ENCODE peak calls at places on chromosomes 12 and 14, in ten cellular contexts. G is B cell, W is T47D, Q is skeletal muscle cell, J is HuH-7, T is iris pigment epithelial cell, Y is NCI-H1048, N is T-helper 2 cell, H is HTR-8/SVneo, E is heart right ventricle. Z is an unnamed sample.

GRCh38 chr12:27693403-27693802 is 2.8 kb upstream of the REP15 start:
- DNase-seq in G (no peak), W (no peak), Q (no peak), J (no peak), T (no peak), Y (no peak), N (no peak), H (no peak), E (no peak), Z (no peak)

GRCh38 chr14:90839889-90840266 is 23.6 kb upstream of the TTC7B start:
- DNase-seq in G (no peak), W (no peak), Q (no peak), J (no peak), T (no peak), Y (no peak), N (no peak), H (no peak), E (no peak), Z (no peak)

GRCh38 chr12:40263616-40264409 is 39.0 kb downstream of the LRRK2 start:
- DNase-seq in G (peak), W (no peak), Q (no peak), J (no peak), T (peak), Y (no peak), N (no peak), H (no peak), E (no peak), Z (no peak)

GRCh38 chr12:59164991-59165718 is 244.9 kb upstream of the LRIG3 start:
- DNase-seq in G (no peak), W (peak), Q (peak), J (no peak), T (peak), Y (no peak), N (no peak), H (peak), E (no peak), Z (no peak)

GRCh38 chr14:50812856-50813543 is 18.0 kb downstream of the NIN start:
- DNase-seq in G (no peak), W (no peak), Q (no peak), J (no peak), T (no peak), Y (no peak), N (no peak), H (no peak), E (no peak), Z (no peak)

GRCh38 chr12:98744692-98745091 is 99.6 kb downstream of the APAF1 start:
- DNase-seq in G (no peak), W (no peak), Q (no peak), J (no peak), T (no peak), Y (no peak), N (no peak), H (no peak), E (no peak), Z (no peak)

GRCh38 chr12:42468853-42469252 is 120.7 kb downstream of the PRICKLE1 start:
- DNase-seq in G (no peak), W (no peak), Q (no peak), J (no peak), T (no peak), Y (no peak), N (no peak), H (no peak), E (no peak), Z (no peak)

GRCh38 chr12:111178194-111179081 is 190.5 kb downstream of the PHETA1 start:
- DNase-seq in G (no peak), W (no peak), Q (no peak), J (no peak), T (no peak), Y (no peak), N (no peak), H (no peak), E (no peak), Z (no peak)

GRCh38 chr12:121512561-121512960 is 68.3 kb downstream of the KDM2B start:
- DNase-seq in G (no peak), W (no peak), Q (no peak), J (no peak), T (no peak), Y (no peak), N (no peak), H (no peak), E (no peak), Z (no peak)

GRCh38 chr12:2669560-2669959 is 125.2 kb upstream of the FKBP4 start:
- DNase-seq in G (no peak), W (no peak), Q (no peak), J (no peak), T (no peak), Y (no peak), N (no peak), H (no peak), E (no peak), Z (no peak)

GRCh38 chr14:97179573-97179972 is 382.4 kb downstream of the VRK1 start:
- DNase-seq in G (no peak), W (no peak), Q (no peak), J (no peak), T (no peak), Y (no peak), N (no peak), H (no peak), E (no peak), Z (no peak)

GRCh38 chr12:19970116-19970515 is 398.2 kb upstream of the PDE3A start:
- DNase-seq in G (no peak), W (no peak), Q (no peak), J (no peak), T (peak), Y (no peak), N (no peak), H (peak), E (no peak), Z (no peak)

GRCh38 chr12:67541625-67541991 is 106.9 kb upstream of the DYRK2 start:
- DNase-seq in G (no peak), W (no peak), Q (no peak), J (no peak), T (no peak), Y (no peak), N (no peak), H (no peak), E (no peak), Z (no peak)

GRCh38 chr12:79549531-79550271 is 141.1 kb downstream of the PAWR start:
- DNase-seq in G (no peak), W (no peak), Q (no peak), J (peak), T (peak), Y (no peak), N (no peak), H (no peak), E (no peak), Z (no peak)